ENCODE peak calls at places on chromosomes 5 and 9, in six cellular contexts. C is GM12878, D is HepG2, M is GM12891, S is H1, A is K562. O is an unnamed sample.

GRCh38 chr5:33892419-33893151 is 795 bp upstream of the ADAMTS12 start:
- DNase-seq in M (no peak), S (no peak), C (no peak), D (peak; percentile 2), A (no peak), O (no peak)

GRCh38 chr5:127406326-127407121 is 110.9 kb upstream of the PRRC1 start:
- DNase-seq in C (no peak), M (no peak), A (no peak), S (no peak), D (no peak), O (no peak)

GRCh38 chr5:141040093-141040762 is 10.9 kb upstream of the PCDHB1 start:
- DNase-seq in D (no peak), C (no peak), M (no peak), A (no peak), S (peak; percentile 63), O (no peak)

GRCh38 chr9:89339807-89340206 is 21.5 kb downstream of the SECISBP2 start:
- DNase-seq in M (no peak), S (no peak), C (peak; percentile 65), D (no peak), A (no peak), O (no peak)

GRCh38 chr9:83059417-83059816 is 3.5 kb downstream of the RASEF start:
- DNase-seq in A (no peak), D (no peak), M (no peak), S (no peak), C (no peak), O (no peak)

GRCh38 chr5:133496631-133497030 is 115.7 kb downstream of the FSTL4 start:
- DNase-seq in C (no peak), M (no peak), A (no peak), D (no peak), S (no peak), O (no peak)

GRCh38 chr5:145912019-145912418 is 24.4 kb upstream of the SH3RF2 start:
- DNase-seq in A (no peak), S (no peak), D (no peak), C (no peak), M (no peak), O (no peak)

GRCh38 chr5:132739232-132739631 is 1.9 kb upstream of the KIF3A start:
- DNase-seq in C (no peak), M (no peak), A (no peak), D (no peak), S (no peak), O (no peak)

GRCh38 chr5:157186309-157187045 is 5.8 kb downstream of the ITK start:
- DNase-seq in M (no peak), D (no peak), S (no peak), A (no peak), C (no peak), O (no peak)

GRCh38 chr5:90134892-90135291 is 274.7 kb downstream of the CETN3 start:
- DNase-seq in A (no peak), S (no peak), M (no peak), C (no peak), D (no peak), O (no peak)

GRCh38 chr9:34522091-34522887 is 501 bp downstream of the ENHO start:
- DNase-seq in C (no peak), A (no peak), D (no peak), M (no peak), S (no peak), O (no peak)

GRCh38 chr5:127029513-127030258 is 672 bp downstream of the MARCHF3 start:
- DNase-seq in S (no peak), D (peak; percentile 66), A (peak; percentile 43), C (no peak), M (no peak), O (peak; percentile 14)

GRCh38 chr9:87292449-87293191 is 205.0 kb upstream of the DAPK1 start:
- DNase-seq in A (no peak), D (no peak), C (no peak), S (no peak), M (no peak), O (no peak)

GRCh38 chr5:95673076-95673475 is 9.7 kb downstream of the SPATA9 start:
- DNase-seq in M (no peak), A (no peak), S (no peak), D (peak; percentile 14), C (no peak), O (no peak)

GRCh38 chr9:20427359-20427758 is 194.9 kb downstream of the MLLT3 start:
- DNase-seq in D (no peak), S (no peak), M (no peak), A (no peak), C (no peak), O (no peak)

GRCh38 chr5:14830210-14831005 is 41.2 kb downstream of the ANKH start:
- DNase-seq in A (no peak), M (no peak), D (no peak), S (no peak), C (no peak), O (no peak)

GRCh38 chr9:121972501-121972981 is 120.6 kb downstream of the TTLL11 start:
- DNase-seq in A (no peak), S (no peak), C (peak; percentile 59), D (no peak), M (no peak), O (no peak)

GRCh38 chr5:141707535-141707934 is 25.5 kb upstream of the ARAP3 start:
- DNase-seq in C (no peak), A (no peak), S (no peak), M (no peak), D (no peak), O (no peak)

GRCh38 chr5:180801596-180802324 is 846 bp downstream of the MGAT1 start:
- DNase-seq in A (no peak), S (no peak), C (no peak), M (no peak), D (no peak), O (no peak)

GRCh38 chr5:180806351-180807011 is 3.9 kb upstream of the MGAT1 start:
- DNase-seq in A (no peak), C (no peak), D (no peak), S (no peak), M (no peak), O (no peak)

GRCh38 chr5:180802325-180803180 is at the start of gene MGAT1:
- DNase-seq in C (no peak), S (no peak), A (peak; percentile 95), M (peak; percentile 89), D (peak; percentile 65), O (peak; percentile 89)

GRCh38 chr5:180804129-180804601 is 1.6 kb upstream of the MGAT1 start:
- DNase-seq in D (no peak), M (no peak), A (no peak), S (no peak), C (no peak), O (no peak)

DNA sequence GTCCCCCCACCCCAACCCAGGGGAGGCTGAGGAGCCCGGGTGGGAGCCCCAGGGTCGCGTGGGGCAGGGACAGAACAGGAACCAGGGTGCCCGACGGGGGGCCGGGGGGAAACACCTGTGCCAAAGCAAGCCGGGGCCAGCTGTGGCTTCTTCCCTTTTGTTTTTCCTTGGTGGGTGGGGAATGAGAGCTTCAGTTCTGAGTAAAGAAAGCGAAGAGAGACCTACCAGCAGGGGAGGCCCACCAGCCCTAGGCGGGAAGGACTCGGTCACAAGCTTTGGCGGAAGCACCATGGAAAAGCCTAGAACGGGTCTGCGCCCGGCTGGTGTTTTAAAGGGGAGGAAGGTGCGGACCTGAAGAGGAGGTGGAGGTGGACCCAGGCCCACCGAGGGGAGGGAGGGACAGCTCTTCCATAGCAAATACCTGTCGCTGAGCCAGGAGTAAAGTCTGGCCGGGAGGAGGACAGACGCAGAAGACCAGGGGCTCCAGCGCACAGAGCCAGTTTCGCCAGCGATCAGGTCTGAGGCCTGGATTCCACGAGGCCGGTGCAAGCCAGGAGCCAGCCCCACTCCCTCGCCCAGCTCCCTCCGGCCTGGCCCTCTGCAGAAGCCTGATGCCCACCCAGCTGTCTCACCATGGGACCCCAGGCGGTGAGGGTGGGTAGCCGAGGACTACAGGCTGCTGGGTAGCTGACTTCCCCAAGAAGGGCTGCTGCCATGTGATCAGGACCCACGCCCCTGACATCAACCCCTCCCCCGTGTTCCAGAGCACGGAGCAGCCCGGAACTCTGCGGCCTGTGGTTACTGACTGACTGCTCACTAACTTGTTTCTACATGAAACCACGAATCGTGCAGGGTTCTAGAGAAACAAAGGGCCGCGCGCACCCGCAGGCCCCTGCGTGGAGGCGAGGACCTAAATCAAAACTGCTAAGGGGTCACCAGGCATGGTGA is 849 bp upstream of the MGAT1 start:
- DNase-seq in M (peak; percentile 81), S (no peak), D (peak; percentile 48), A (peak; percentile 64), C (peak; percentile 85), O (peak; percentile 74)
- TF ChIP-seq TAF1 in M (no peak), S (no peak), D (no peak), A (no peak), C (peak; percentile 14), O (peak; percentile 49)

GRCh38 chr5:53922508-53923498 is 362.4 kb downstream of the NDUFS4 start:
- DNase-seq in D (no peak), S (no peak), C (no peak), A (no peak), M (no peak), O (no peak)
- TF ChIP-seq POLR2A in D (no peak), S (no peak), C (no peak), A (no peak), M (no peak), O (no peak)

GRCh38 chr9:137426018-137426681 is 3.0 kb downstream of the NOXA1 start:
- DNase-seq in C (no peak), A (no peak), S (no peak), M (no peak), D (no peak), O (no peak)

GRCh38 chr9:137429546-137429890 is 6.3 kb downstream of the NOXA1 start:
- DNase-seq in A (no peak), D (no peak), M (no peak), S (no peak), C (no peak), O (no peak)

GRCh38 chr9:137428841-137429545 is 5.8 kb downstream of the NOXA1 start:
- DNase-seq in S (no peak), C (no peak), D (no peak), M (no peak), A (no peak), O (no peak)

GRCh38 chr9:137428311-137428630 is 5.1 kb downstream of the NOXA1 start:
- DNase-seq in C (no peak), A (no peak), M (no peak), S (no peak), D (no peak), O (no peak)

DNA sequence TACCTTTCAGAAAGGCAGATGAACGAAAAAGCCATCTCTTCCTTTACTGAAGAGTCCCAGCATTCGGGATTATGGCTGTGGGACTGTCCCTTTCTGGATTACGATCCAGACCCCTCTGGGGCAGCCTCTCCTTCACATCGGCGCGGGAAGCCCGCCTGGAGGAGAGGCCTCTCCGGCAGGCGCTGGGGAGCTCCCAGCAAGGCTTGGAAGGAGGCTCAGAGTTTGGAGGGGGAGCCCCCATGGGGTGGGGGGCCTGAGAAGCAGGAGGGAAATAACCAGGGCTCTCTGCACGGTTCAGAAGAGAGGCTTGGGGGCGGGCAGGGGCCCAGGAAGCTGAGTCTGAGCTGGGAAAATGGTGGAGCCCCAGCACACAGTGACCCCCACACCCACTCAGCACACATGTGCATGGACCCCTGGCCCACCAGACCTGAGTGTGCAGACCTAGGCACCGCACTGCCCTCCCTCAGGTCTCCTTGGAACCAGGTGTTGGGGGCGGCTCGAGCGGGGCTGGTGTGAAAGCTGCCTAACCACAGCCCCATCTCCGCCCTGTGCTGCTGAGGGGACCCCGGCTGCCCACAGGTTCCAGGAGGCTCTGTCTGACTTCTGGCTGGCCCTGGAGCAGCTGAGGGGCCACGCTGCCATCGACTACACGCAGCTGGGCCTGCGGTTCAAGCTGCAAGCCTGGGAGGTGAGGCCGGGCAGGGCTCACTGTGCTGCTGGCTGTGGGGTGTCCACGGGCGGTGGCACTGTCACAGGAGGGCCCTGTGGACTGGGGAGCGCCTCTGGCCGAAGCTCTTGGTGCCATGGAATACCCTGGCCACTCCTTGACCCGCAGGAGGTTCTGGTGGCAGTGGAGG is 4.5 kb downstream of the NOXA1 start:
- DNase-seq in A (no peak), S (no peak), D (no peak), M (no peak), C (no peak), O (no peak)
- TF ChIP-seq POLR2AphosphoS5 in A (no peak), S (no peak), D (no peak), M (no peak), C (no peak), O (no peak)

GRCh38 chr5:83090169-83090568 is 12.8 kb downstream of the XRCC4 start:
- DNase-seq in D (no peak), M (no peak), A (no peak), C (no peak), S (no peak), O (no peak)
- TF ChIP-seq TAF1 in D (no peak), M (no peak), A (no peak), C (no peak), S (no peak), O (no peak)

O was measured in GM12892.